ENCODE peak calls at places on chromosomes 12 and 14, in four cellular contexts. One of them, this sample, is unnamed.

GRCh38 chr12:108594-108993 is 42.0 kb downstream of the IQSEC3 start:
- DNase-seq in K562: no peak
- DNase-seq in HepG2: no peak
- DNase-seq in GM12878: no peak
- DNase-seq in this sample: no peak

GRCh38 chr12:5166976-5167375 is 123.3 kb downstream of the KCNA5 start:
- DNase-seq in K562: no peak
- DNase-seq in HepG2: no peak
- DNase-seq in GM12878: no peak
- DNase-seq in this sample: no peak

GRCh38 chr14:92780444-92780843 is 13.7 kb upstream of the GOLGA5 start:
- DNase-seq in K562: no peak
- DNase-seq in HepG2: no peak
- DNase-seq in GM12878: no peak
- DNase-seq in this sample: no peak

GRCh38 chr12:120649442-120650248 is 9.2 kb downstream of the CABP1 start:
- DNase-seq in K562: no peak
- DNase-seq in HepG2: no peak
- DNase-seq in GM12878: no peak
- DNase-seq in this sample: peak

GRCh38 chr14:105395538-105395854 is 2.8 kb upstream of the TEX22 start:
- DNase-seq in K562: no peak
- DNase-seq in HepG2: no peak
- DNase-seq in GM12878: no peak
- DNase-seq in this sample: no peak

GRCh38 chr12:77060136-77060882 is 5.1 kb downstream of the E2F7 start:
- DNase-seq in K562: no peak
- DNase-seq in HepG2: no peak
- DNase-seq in GM12878: peak
- DNase-seq in this sample: no peak

GRCh38 chr14:93906341-93907329 is 20.5 kb upstream of the FAM181A start:
- DNase-seq in K562: peak
- DNase-seq in HepG2: peak
- DNase-seq in GM12878: no peak
- DNase-seq in this sample: peak

GRCh38 chr12:29316772-29317171 is 64.2 kb downstream of the ERGIC2 start:
- DNase-seq in K562: no peak
- DNase-seq in HepG2: no peak
- DNase-seq in GM12878: no peak
- DNase-seq in this sample: peak

GRCh38 chr12:66552753-66553152 is 126.1 kb downstream of the GRIP1 start:
- DNase-seq in K562: no peak
- DNase-seq in HepG2: no peak
- DNase-seq in GM12878: no peak
- DNase-seq in this sample: no peak

GRCh38 chr14:55530464-55530863 is 49.5 kb upstream of the KTN1 start:
- DNase-seq in K562: no peak
- DNase-seq in HepG2: no peak
- DNase-seq in GM12878: no peak
- DNase-seq in this sample: no peak

GRCh38 chr14:23061995-23062394 is 4.7 kb upstream of the CDH24 start:
- DNase-seq in K562: no peak
- DNase-seq in HepG2: peak
- DNase-seq in GM12878: no peak
- DNase-seq in this sample: no peak

GRCh38 chr14:103684871-103685270 is 30.4 kb downstream of the XRCC3 start:
- DNase-seq in K562: no peak
- DNase-seq in HepG2: no peak
- DNase-seq in GM12878: no peak
- DNase-seq in this sample: no peak

GRCh38 chr14:59098377-59098776 is 90.1 kb upstream of the DAAM1 start:
- DNase-seq in K562: no peak
- DNase-seq in HepG2: no peak
- DNase-seq in GM12878: no peak
- DNase-seq in this sample: no peak

GRCh38 chr12:1927051-1927680 is 8.7 kb upstream of the CACNA2D4 start:
- DNase-seq in K562: no peak
- DNase-seq in HepG2: no peak
- DNase-seq in GM12878: no peak
- DNase-seq in this sample: no peak

GRCh38 chr14:99309220-99309766 is 37.3 kb upstream of the BCL11B start:
- DNase-seq in K562: no peak
- DNase-seq in HepG2: no peak
- DNase-seq in GM12878: no peak
- DNase-seq in this sample: no peak

GRCh38 chr14:92503756-92504491 is 9.7 kb upstream of the RIN3 start:
- DNase-seq in K562: no peak
- DNase-seq in HepG2: peak
- DNase-seq in GM12878: no peak
- DNase-seq in this sample: no peak

GRCh38 chr12:93591137-93591868 is 18.8 kb downstream of the SOCS2 start:
- DNase-seq in K562: peak
- DNase-seq in HepG2: no peak
- DNase-seq in GM12878: no peak
- DNase-seq in this sample: peak

GRCh38 chr14:55803506-55804197 is 223.6 kb downstream of the KTN1 start:
- DNase-seq in K562: no peak
- DNase-seq in HepG2: no peak
- DNase-seq in GM12878: no peak
- DNase-seq in this sample: no peak

GRCh38 chr14:71474866-71475265 is 457.4 kb upstream of the RGS6 start:
- DNase-seq in K562: no peak
- DNase-seq in HepG2: no peak
- DNase-seq in GM12878: no peak
- DNase-seq in this sample: no peak

GRCh38 chr14:71119075-71119474 is 211.8 kb downstream of the PCNX1 start:
- DNase-seq in K562: no peak
- DNase-seq in HepG2: no peak
- DNase-seq in GM12878: no peak
- DNase-seq in this sample: no peak

GRCh38 chr14:103861413-103862392 is 14.3 kb upstream of the PPP1R13B start:
- DNase-seq in K562: no peak
- DNase-seq in HepG2: no peak
- DNase-seq in GM12878: no peak
- DNase-seq in this sample: no peak

GRCh38 chr14:100748403-100748802 is 21.7 kb downstream of the DLK1 start:
- DNase-seq in K562: no peak
- DNase-seq in HepG2: no peak
- DNase-seq in GM12878: no peak
- DNase-seq in this sample: no peak

GRCh38 chr14:36373982-36374673 is 53.7 kb upstream of the MBIP start:
- DNase-seq in K562: peak
- DNase-seq in HepG2: peak
- DNase-seq in GM12878: peak
- DNase-seq in this sample: peak

GRCh38 chr14:88791629-88792571 is 853 bp downstream of the EML5 start:
- DNase-seq in K562: no peak
- DNase-seq in HepG2: no peak
- DNase-seq in GM12878: no peak
- DNase-seq in this sample: peak

GRCh38 chr14:95125156-95125555 is 32.2 kb downstream of the DICER1 start:
- DNase-seq in K562: no peak
- DNase-seq in HepG2: no peak
- DNase-seq in GM12878: no peak
- DNase-seq in this sample: no peak

GRCh38 chr14:37721976-37722659 is 126.7 kb downstream of the TTC6 start:
- DNase-seq in K562: no peak
- DNase-seq in HepG2: peak
- DNase-seq in GM12878: no peak
- DNase-seq in this sample: no peak

GRCh38 chr12:7158866-7159600 is 28.9 kb downstream of the CLSTN3 start:
- DNase-seq in K562: no peak
- DNase-seq in HepG2: no peak
- DNase-seq in GM12878: no peak
- DNase-seq in this sample: no peak

GRCh38 chr12:108691995-108692808 is 39.1 kb downstream of the CORO1C start:
- DNase-seq in K562: no peak
- DNase-seq in HepG2: no peak
- DNase-seq in GM12878: no peak
- DNase-seq in this sample: no peak

GRCh38 chr14:54220122-54220691 is 176.6 kb upstream of the CDKN3 start:
- DNase-seq in K562: no peak
- DNase-seq in HepG2: no peak
- DNase-seq in GM12878: no peak
- DNase-seq in this sample: peak
- TF ChIP-seq CREM in K562: no peak
- TF ChIP-seq CREM in HepG2: no peak
- TF ChIP-seq CREM in GM12878: no peak
- TF ChIP-seq CREM in this sample: no peak

GRCh38 chr12:94649349-94650142 is 811 bp downstream of the TMCC3 start:
- DNase-seq in K562: no peak
- DNase-seq in HepG2: no peak
- DNase-seq in GM12878: no peak
- DNase-seq in this sample: peak
- TF ChIP-seq ATF3 in K562: no peak
- TF ChIP-seq ATF3 in HepG2: no peak
- TF ChIP-seq ATF3 in GM12878: no peak
- TF ChIP-seq ATF3 in this sample: no peak

DNA sequence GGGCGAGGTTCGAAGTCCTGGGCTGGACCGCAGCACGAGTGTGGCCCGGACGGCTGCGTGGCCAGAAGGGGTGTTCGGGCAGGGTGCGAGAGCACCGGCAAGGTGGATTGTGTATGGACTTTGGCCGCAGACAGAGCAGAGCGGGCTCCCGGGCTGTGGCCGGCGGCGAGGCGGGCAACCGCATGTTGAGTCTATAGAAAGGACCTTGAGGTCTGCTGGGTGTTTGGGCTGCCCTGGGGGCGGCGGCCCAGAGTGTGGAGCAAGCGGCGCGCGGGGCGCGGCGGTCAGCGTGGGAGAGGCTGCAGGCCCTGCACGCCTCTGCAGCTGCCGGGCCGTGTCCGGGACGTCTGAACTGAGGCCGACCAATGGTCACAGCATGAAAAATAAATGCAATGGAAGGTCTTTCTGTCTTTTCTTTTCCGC is 5.7 kb upstream of the HOXC9 start:
- DNase-seq in K562: peak
- DNase-seq in HepG2: peak
- DNase-seq in GM12878: no peak
- DNase-seq in this sample: no peak
- TF ChIP-seq CREM in K562: no peak
- TF ChIP-seq CREM in HepG2: no peak
- TF ChIP-seq CREM in GM12878: no peak
- TF ChIP-seq CREM in this sample: no peak

GRCh38 chr12:94677778-94678177 is 27.4 kb upstream of the TMCC3 start:
- DNase-seq in K562: no peak
- DNase-seq in HepG2: no peak
- DNase-seq in GM12878: no peak
- DNase-seq in this sample: no peak

GRCh38 chr12:94674835-94675234 is 24.5 kb upstream of the TMCC3 start:
- DNase-seq in K562: no peak
- DNase-seq in HepG2: no peak
- DNase-seq in GM12878: no peak
- DNase-seq in this sample: no peak

GRCh38 chr12:94673951-94674570 is 23.7 kb upstream of the TMCC3 start:
- DNase-seq in K562: no peak
- DNase-seq in HepG2: no peak
- DNase-seq in GM12878: no peak
- DNase-seq in this sample: no peak

GRCh38 chr12:94676922-94677321 is 26.6 kb upstream of the TMCC3 start:
- DNase-seq in K562: no peak
- DNase-seq in HepG2: no peak
- DNase-seq in GM12878: no peak
- DNase-seq in this sample: no peak

GRCh38 chr12:94676011-94676709 is 25.8 kb upstream of the TMCC3 start:
- DNase-seq in K562: peak
- DNase-seq in HepG2: no peak
- DNase-seq in GM12878: peak
- DNase-seq in this sample: no peak
- TF ChIP-seq ATF3 in K562: no peak
- TF ChIP-seq ATF3 in HepG2: no peak
- TF ChIP-seq ATF3 in GM12878: no peak
- TF ChIP-seq ATF3 in this sample: no peak

GRCh38 chr14:57729208-57730187 is 136.4 kb downstream of the SLC35F4 start:
- DNase-seq in K562: no peak
- DNase-seq in HepG2: no peak
- DNase-seq in GM12878: no peak
- DNase-seq in this sample: no peak

DNA sequence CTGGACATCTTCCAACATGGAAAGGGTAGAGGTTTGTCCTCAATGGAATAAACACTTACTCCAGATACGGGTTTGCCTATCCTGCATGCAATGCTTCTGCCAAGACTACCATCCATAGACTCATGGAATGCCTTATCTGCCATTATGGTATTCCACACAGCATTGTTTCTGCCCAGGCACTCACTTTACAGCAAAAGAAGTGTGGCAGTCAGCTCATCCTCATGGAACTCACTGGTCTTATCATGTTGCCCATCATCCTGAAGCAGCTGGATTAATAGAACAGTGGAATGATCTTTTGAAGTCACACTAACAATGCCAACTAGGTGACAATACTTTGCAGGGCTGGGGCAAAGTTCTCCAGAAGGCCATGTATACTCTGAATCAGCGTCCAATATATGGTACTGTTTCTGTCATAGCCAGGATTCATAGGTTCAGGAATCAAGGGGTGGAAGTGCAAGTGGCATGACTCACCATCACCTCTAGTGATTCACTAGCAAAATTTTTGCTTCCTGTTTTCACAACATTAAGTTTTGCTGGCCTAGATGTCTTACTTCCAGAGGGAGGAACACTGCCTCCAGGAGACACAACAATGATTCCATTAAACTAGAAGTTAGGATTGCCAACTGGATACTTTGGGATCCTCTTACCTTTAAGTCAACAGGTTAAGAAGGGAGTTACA is 140.4 kb downstream of the SLC35F4 start:
- DNase-seq in K562: no peak
- DNase-seq in HepG2: peak
- DNase-seq in GM12878: no peak
- DNase-seq in this sample: no peak
- TF ChIP-seq CREM in K562: no peak
- TF ChIP-seq CREM in HepG2: no peak
- TF ChIP-seq CREM in GM12878: no peak
- TF ChIP-seq CREM in this sample: no peak

GRCh38 chr14:101972126-101972785 is 7.9 kb downstream of the DYNC1H1 start:
- DNase-seq in K562: peak
- DNase-seq in HepG2: peak
- DNase-seq in GM12878: no peak
- DNase-seq in this sample: no peak
- TF ChIP-seq ATF3 in K562: no peak
- TF ChIP-seq ATF3 in HepG2: peak
- TF ChIP-seq ATF3 in GM12878: no peak
- TF ChIP-seq ATF3 in this sample: no peak

DNA sequence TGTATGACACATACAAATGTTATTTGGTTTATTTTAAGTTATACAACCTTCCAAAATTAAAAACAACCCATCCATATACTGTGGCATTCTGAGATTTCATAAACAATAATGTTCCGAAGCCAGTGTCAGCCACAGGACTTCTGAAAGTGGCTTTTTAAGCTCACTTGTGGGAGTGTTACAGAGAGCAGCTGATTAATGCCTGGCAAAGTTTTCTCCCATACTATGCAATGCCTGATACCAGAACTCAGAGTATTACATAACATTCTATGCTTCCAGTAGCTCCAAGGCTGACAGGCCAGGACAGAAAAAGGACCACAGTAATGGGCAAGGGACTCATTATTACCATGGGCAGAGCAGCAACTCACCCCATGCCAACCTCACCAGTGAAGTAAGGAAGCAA is 29.3 kb downstream of the NELL2 start:
- DNase-seq in K562: no peak
- DNase-seq in HepG2: no peak
- DNase-seq in GM12878: no peak
- DNase-seq in this sample: no peak
- TF ChIP-seq CREM in K562: no peak
- TF ChIP-seq CREM in HepG2: no peak
- TF ChIP-seq CREM in GM12878: no peak
- TF ChIP-seq CREM in this sample: no peak

This sample was measured in WTC11.